ENCODE peak calls at places on chromosomes 7 and 10, in eight cellular contexts. One of them, this sample, is unnamed.

GRCh38 chr7:81457858-81458522 is 311.9 kb downstream of the HGF start:
- DNase-seq in A549: peak
- DNase-seq in RKO: peak
- DNase-seq in IMR-90: peak
- DNase-seq in NCI-H460: no peak
- DNase-seq in brain microvascular endothelial cell: no peak
- DNase-seq in right lobe of liver: no peak
- DNase-seq in AG10803: peak
- DNase-seq in this sample: no peak

GRCh38 chr10:29658984-29659769 is 24.4 kb upstream of the SVIL start:
- DNase-seq in A549: peak
- DNase-seq in RKO: peak
- DNase-seq in IMR-90: peak
- DNase-seq in NCI-H460: peak
- DNase-seq in brain microvascular endothelial cell: peak
- DNase-seq in right lobe of liver: no peak
- DNase-seq in AG10803: peak
- DNase-seq in this sample: peak

GRCh38 chr7:20440472-20441105 is 109.9 kb downstream of the ITGB8 start:
- DNase-seq in A549: peak
- DNase-seq in RKO: no peak
- DNase-seq in IMR-90: peak
- DNase-seq in NCI-H460: peak
- DNase-seq in brain microvascular endothelial cell: peak
- DNase-seq in right lobe of liver: no peak
- DNase-seq in AG10803: peak
- DNase-seq in this sample: no peak

GRCh38 chr10:18254086-18254485 is 113.9 kb downstream of the CACNB2 start:
- DNase-seq in A549: no peak
- DNase-seq in RKO: no peak
- DNase-seq in IMR-90: peak
- DNase-seq in NCI-H460: no peak
- DNase-seq in brain microvascular endothelial cell: no peak
- DNase-seq in right lobe of liver: no peak
- DNase-seq in AG10803: peak
- DNase-seq in this sample: no peak

GRCh38 chr10:71728218-71728737 is 8.7 kb upstream of the C10orf105 start:
- DNase-seq in A549: peak
- DNase-seq in RKO: no peak
- DNase-seq in IMR-90: no peak
- DNase-seq in NCI-H460: no peak
- DNase-seq in brain microvascular endothelial cell: no peak
- DNase-seq in right lobe of liver: peak
- DNase-seq in AG10803: peak
- DNase-seq in this sample: no peak

GRCh38 chr10:51699475-51700227 is at the start of gene CSTF2T:
- DNase-seq in A549: peak
- DNase-seq in RKO: peak
- DNase-seq in IMR-90: peak
- DNase-seq in NCI-H460: peak
- DNase-seq in brain microvascular endothelial cell: peak
- DNase-seq in right lobe of liver: peak
- DNase-seq in AG10803: peak
- DNase-seq in this sample: peak

GRCh38 chr7:67019562-67020390 is 23.1 kb downstream of the TYW1 start:
- DNase-seq in A549: no peak
- DNase-seq in RKO: peak
- DNase-seq in IMR-90: peak
- DNase-seq in NCI-H460: no peak
- DNase-seq in brain microvascular endothelial cell: no peak
- DNase-seq in right lobe of liver: no peak
- DNase-seq in AG10803: peak
- DNase-seq in this sample: no peak

GRCh38 chr10:110664483-110665420 is 20.6 kb downstream of the RBM20 start:
- DNase-seq in A549: no peak
- DNase-seq in RKO: peak
- DNase-seq in IMR-90: peak
- DNase-seq in NCI-H460: peak
- DNase-seq in brain microvascular endothelial cell: peak
- DNase-seq in right lobe of liver: no peak
- DNase-seq in AG10803: peak
- DNase-seq in this sample: no peak

GRCh38 chr10:59432207-59432900 is 70.0 kb upstream of the FAM13C start:
- DNase-seq in A549: no peak
- DNase-seq in RKO: peak
- DNase-seq in IMR-90: peak
- DNase-seq in NCI-H460: no peak
- DNase-seq in brain microvascular endothelial cell: peak
- DNase-seq in right lobe of liver: no peak
- DNase-seq in AG10803: peak
- DNase-seq in this sample: peak

GRCh38 chr10:77504196-77504869 is 133.3 kb downstream of the KCNMA1 start:
- DNase-seq in A549: no peak
- DNase-seq in RKO: no peak
- DNase-seq in IMR-90: peak
- DNase-seq in NCI-H460: peak
- DNase-seq in brain microvascular endothelial cell: peak
- DNase-seq in right lobe of liver: no peak
- DNase-seq in AG10803: peak
- DNase-seq in this sample: no peak

GRCh38 chr7:118153551-118154177 is 30.3 kb upstream of the LSM8 start:
- DNase-seq in A549: no peak
- DNase-seq in RKO: peak
- DNase-seq in IMR-90: peak
- DNase-seq in NCI-H460: peak
- DNase-seq in brain microvascular endothelial cell: peak
- DNase-seq in right lobe of liver: no peak
- DNase-seq in AG10803: peak
- DNase-seq in this sample: no peak

GRCh38 chr10:92822060-92822634 is 26.2 kb upstream of the EXOC6 start:
- DNase-seq in A549: peak
- DNase-seq in RKO: peak
- DNase-seq in IMR-90: peak
- DNase-seq in NCI-H460: peak
- DNase-seq in brain microvascular endothelial cell: peak
- DNase-seq in right lobe of liver: no peak
- DNase-seq in AG10803: peak
- DNase-seq in this sample: no peak

GRCh38 chr7:2980406-2981102 is 63.1 kb downstream of the CARD11 start:
- DNase-seq in A549: no peak
- DNase-seq in RKO: no peak
- DNase-seq in IMR-90: no peak
- DNase-seq in NCI-H460: no peak
- DNase-seq in brain microvascular endothelial cell: no peak
- DNase-seq in right lobe of liver: no peak
- DNase-seq in AG10803: no peak
- DNase-seq in this sample: no peak

GRCh38 chr10:20892796-20893195 is 4.3 kb downstream of the NEBL start:
- DNase-seq in A549: no peak
- DNase-seq in RKO: no peak
- DNase-seq in IMR-90: no peak
- DNase-seq in NCI-H460: no peak
- DNase-seq in brain microvascular endothelial cell: no peak
- DNase-seq in right lobe of liver: no peak
- DNase-seq in AG10803: no peak
- DNase-seq in this sample: no peak

GRCh38 chr10:33661580-33662269 is 327.3 kb upstream of the NRP1 start:
- DNase-seq in A549: peak
- DNase-seq in RKO: no peak
- DNase-seq in IMR-90: no peak
- DNase-seq in NCI-H460: no peak
- DNase-seq in brain microvascular endothelial cell: peak
- DNase-seq in right lobe of liver: peak
- DNase-seq in AG10803: peak
- DNase-seq in this sample: peak